ENCODE peak calls at places on chromosomes 4 and X, in ten cellular contexts. T is foreskin melanocyte; G is cardiac fibroblast; Y is gastrocnemius medialis; W is activated naive CD4-positive, alpha-beta T cell; D is HT1080; E is GM23248; U is RPMI8226; F is non-pigmented ciliary epithelial cell; R is activated CD4-positive, alpha-beta T cell treated with anti-CD3 and anti-CD28 coated beads, Interleukin-2, amount 50 U/mL, for 4 hours. P is an unnamed sample.
A peak's percentile ranks its signal among the peaks of the same experiment; 100 is the strongest.

GRCh38 chr4:2734618-2735017 is 21.5 kb downstream of the TNIP2 start:
- DNase-seq in T (peak; percentile 22), G (no peak), Y (no peak), W (no peak), D (no peak), E (no peak), U (no peak), F (no peak), R (no peak), P (no peak)

GRCh38 chr4:57187241-57187640 is 77.1 kb upstream of the IGFBP7 start:
- DNase-seq in T (peak; percentile 12), G (peak; percentile 8), Y (no peak), W (no peak), D (no peak), E (peak; percentile 71), U (no peak), F (no peak), R (no peak), P (no peak)

GRCh38 chrX:115892787-115893671 is 277.5 kb upstream of the AGTR2 start:
- DNase-seq in T (no peak), G (peak; percentile 24), Y (no peak), W (peak; percentile 4), D (peak; percentile 74), E (peak; percentile 17), U (peak; percentile 39), F (no peak), R (no peak), P (peak; percentile 88)

GRCh38 chrX:129523076-129524055 is at the start of gene SMARCA1:
- DNase-seq in T (peak; percentile 28), G (peak; percentile 76), Y (peak; percentile 23), W (no peak), D (peak; percentile 30), E (peak; percentile 43), U (peak; percentile 8), F (no peak), R (no peak), P (peak; percentile 75)

GRCh38 chr4:85722401-85722800 is 247.5 kb downstream of the ARHGAP24 start:
- DNase-seq in T (no peak), G (no peak), Y (no peak), W (no peak), D (no peak), E (no peak), U (no peak), F (no peak), R (no peak), P (no peak)

GRCh38 chrX:120365320-120365719 is 3.4 kb downstream of the ATP1B4 start:
- DNase-seq in T (no peak), G (peak; percentile 11), Y (peak; percentile 92), W (no peak), D (peak; percentile 1), E (peak; percentile 15), U (peak; percentile 82), F (no peak), R (peak; percentile 18), P (no peak)

GRCh38 chr4:144656857-144657256 is 10.9 kb downstream of the HHIP start:
- DNase-seq in T (no peak), G (peak; percentile 30), Y (no peak), W (no peak), D (no peak), E (no peak), U (no peak), F (no peak), R (no peak), P (no peak)

GRCh38 chr4:180950377-180950776 is 1292.8 kb upstream of the TENM3 start:
- DNase-seq in T (no peak), G (no peak), Y (no peak), W (no peak), D (no peak), E (no peak), U (no peak), F (no peak), R (no peak), P (no peak)

GRCh38 chrX:3550160-3550765 is 163.2 kb downstream of the PRKX start:
- DNase-seq in T (no peak), G (peak; percentile 21), Y (no peak), W (no peak), D (no peak), E (peak; percentile 63), U (peak; percentile 48), F (no peak), R (no peak), P (no peak)

GRCh38 chr4:211033-211511 is 86.8 kb downstream of the ZNF718 start:
- DNase-seq in T (no peak), G (no peak), Y (no peak), W (no peak), D (no peak), E (no peak), U (no peak), F (no peak), R (no peak), P (no peak)

GRCh38 chr4:70589785-70590184 is 2.3 kb upstream of the AMBN start:
- DNase-seq in T (no peak), G (no peak), Y (no peak), W (no peak), D (no peak), E (no peak), U (peak; percentile 18), F (no peak), R (no peak), P (no peak)

GRCh38 chr4:60683953-60684352 is 516.2 kb upstream of the ADGRL3 start:
- DNase-seq in T (no peak), G (peak; percentile 63), Y (no peak), W (no peak), D (peak; percentile 35), E (peak; percentile 25), U (no peak), F (peak; percentile 57), R (no peak), P (no peak)

GRCh38 chr4:177229331-177229730 is 80.3 kb upstream of the NEIL3 start:
- DNase-seq in T (peak; percentile 6), G (peak; percentile 26), Y (no peak), W (no peak), D (peak; percentile 20), E (peak; percentile 32), U (no peak), F (no peak), R (no peak), P (no peak)

GRCh38 chrX:66676413-66676812 is 37.5 kb upstream of the EDA2R start:
- DNase-seq in T (no peak), G (peak; percentile 70), Y (no peak), W (no peak), D (peak; percentile 66), E (peak; percentile 70), U (no peak), F (no peak), R (no peak), P (no peak)

GRCh38 chrX:68880846-68881513 is 52.2 kb downstream of the EFNB1 start:
- DNase-seq in T (no peak), G (no peak), Y (no peak), W (no peak), D (no peak), E (no peak), U (no peak), F (no peak), R (no peak), P (no peak)

GRCh38 chr4:82905205-82905604 is 4.7 kb downstream of the THAP9 start:
- DNase-seq in T (no peak), G (peak; percentile 17), Y (no peak), W (no peak), D (peak; percentile 81), E (peak; percentile 68), U (no peak), F (no peak), R (peak; percentile 12), P (no peak)

GRCh38 chr4:73894021-73894420 is 24.8 kb downstream of the CXCL1 start:
- DNase-seq in T (peak; percentile 46), G (no peak), Y (no peak), W (no peak), D (no peak), E (peak; percentile 43), U (no peak), F (no peak), R (no peak), P (no peak)

GRCh38 chr4:181301735-181302380 is 941.3 kb upstream of the TENM3 start:
- DNase-seq in T (peak; percentile 28), G (peak; percentile 10), Y (no peak), W (no peak), D (peak; percentile 52), E (peak; percentile 3), U (peak; percentile 51), F (no peak), R (no peak), P (no peak)

GRCh38 chr4:16745887-16746286 is 152.6 kb downstream of the LDB2 start:
- DNase-seq in T (no peak), G (no peak), Y (no peak), W (no peak), D (no peak), E (no peak), U (no peak), F (no peak), R (no peak), P (no peak)

GRCh38 chrX:30373479-30373878 is 64.3 kb upstream of the NR0B1 start:
- DNase-seq in T (no peak), G (no peak), Y (no peak), W (no peak), D (peak; percentile 34), E (no peak), U (no peak), F (no peak), R (no peak), P (no peak)

GRCh38 chrX:1661922-1662221 is 47.0 kb downstream of the ASMT start:
- DNase-seq in T (no peak), G (no peak), Y (no peak), W (no peak), D (no peak), E (no peak), U (no peak), F (no peak), R (no peak), P (no peak)

GRCh38 chrX:134646170-134646569 is 12.1 kb downstream of the PLAC1 start:
- DNase-seq in T (no peak), G (no peak), Y (no peak), W (no peak), D (no peak), E (no peak), U (no peak), F (no peak), R (no peak), P (no peak)

GRCh38 chr4:147787204-147787603 is 55.3 kb downstream of the ARHGAP10 start:
- DNase-seq in T (no peak), G (peak; percentile 54), Y (peak; percentile 43), W (no peak), D (peak; percentile 52), E (peak; percentile 72), U (no peak), F (peak; percentile 54), R (no peak), P (no peak)

GRCh38 chr4:37066149-37066548 is 178.4 kb upstream of the NWD2 start:
- DNase-seq in T (no peak), G (no peak), Y (no peak), W (no peak), D (no peak), E (no peak), U (peak; percentile 64), F (no peak), R (no peak), P (no peak)

GRCh38 chr4:118749347-118749988 is 64.3 kb downstream of the METTL14 start:
- DNase-seq in T (no peak), G (no peak), Y (no peak), W (no peak), D (no peak), E (no peak), U (no peak), F (no peak), R (no peak), P (no peak)

GRCh38 chrX:69523314-69523713 is 19.2 kb downstream of the NALF2 start:
- DNase-seq in T (no peak), G (no peak), Y (no peak), W (no peak), D (no peak), E (no peak), U (no peak), F (no peak), R (no peak), P (no peak)

GRCh38 chrX:2784026-2784425 is 32.2 kb downstream of the XG start:
- DNase-seq in T (no peak), G (peak; percentile 39), Y (peak; percentile 41), W (no peak), D (no peak), E (no peak), U (no peak), F (no peak), R (no peak), P (no peak)

GRCh38 chr4:95377511-95377910 is 171.3 kb downstream of the UNC5C start:
- DNase-seq in T (no peak), G (no peak), Y (no peak), W (no peak), D (no peak), E (no peak), U (no peak), F (no peak), R (no peak), P (no peak)

P was measured in kidney.